ENCODE peak calls at places on chromosomes 2 and 18, in four cellular contexts. H is posterior cingulate gyrus, F is caudate nucleus, V is GM10248. I is an unnamed sample.

GRCh38 chr2:159168707-159169106 is 117.8 kb downstream of the WDSUB1 start:
- DNase-seq in F (no peak), V (no peak), H (no peak), I (no peak)

GRCh38 chr2:174051741-174052638 is 86.8 kb upstream of the SP3 start:
- DNase-seq in F (no peak), V (no peak), H (no peak), I (no peak)

GRCh38 chr18:60188943-60189342 is 183.6 kb downstream of the MC4R start:
- DNase-seq in H (no peak), F (no peak), V (no peak), I (no peak)

GRCh38 chr2:3613524-3613905 is 18.6 kb downstream of the COLEC11 start:
- DNase-seq in F (no peak), V (no peak), H (no peak), I (no peak)

GRCh38 chr2:200306969-200307811 is 697 bp downstream of the SPATS2L start:
- DNase-seq in F (peak; percentile 9), H (peak; percentile 42), V (peak; percentile 63), I (no peak)

GRCh38 chr2:64201086-64201627 is 56.9 kb upstream of the PELI1 start:
- DNase-seq in V (no peak), F (no peak), H (no peak), I (no peak)

GRCh38 chr2:113831156-113831555 is 58.7 kb upstream of the ACTR3 start:
- DNase-seq in H (peak; percentile 12), F (peak; percentile 57), V (no peak), I (no peak)

GRCh38 chr2:189116059-189116458 is 63.5 kb downstream of the COL5A2 start:
- DNase-seq in V (no peak), H (no peak), F (no peak), I (no peak)

GRCh38 chr18:62918361-62918760 is 203.0 kb downstream of the PHLPP1 start:
- DNase-seq in V (no peak), H (no peak), F (no peak), I (no peak)

GRCh38 chr18:75240433-75240832 is 29.8 kb downstream of the TSHZ1 start:
- DNase-seq in V (no peak), F (no peak), H (no peak), I (no peak)

GRCh38 chr2:110773470-110773921 is 41.1 kb downstream of the ACOXL start:
- DNase-seq in H (no peak), V (no peak), F (peak; percentile 41), I (no peak)

GRCh38 chr18:76981388-76981968 is 151.1 kb downstream of the MBP start:
- DNase-seq in H (no peak), F (no peak), V (peak; percentile 55), I (no peak)

GRCh38 chr2:17643031-17643615 is 102.6 kb downstream of the VSNL1 start:
- DNase-seq in F (peak; percentile 56), V (no peak), H (no peak), I (no peak)

GRCh38 chr2:9797681-9798556 is 45.4 kb upstream of the TAF1B start:
- DNase-seq in H (no peak), V (no peak), F (no peak), I (no peak)

GRCh38 chr18:75249672-75250470 is 39.3 kb downstream of the TSHZ1 start:
- DNase-seq in V (no peak), F (no peak), H (no peak), I (no peak)

GRCh38 chr2:102674836-102675235 is 55.5 kb downstream of the SLC9A2 start:
- DNase-seq in F (no peak), V (no peak), H (no peak), I (no peak)

GRCh38 chr18:75638597-75639467 is 211.3 kb upstream of the SMIM21 start:
- DNase-seq in F (peak; percentile 59), H (peak; percentile 42), V (no peak), I (no peak)

GRCh38 chr18:79372461-79372860 is 23.3 kb upstream of the NFATC1 start:
- DNase-seq in V (no peak), F (no peak), H (no peak), I (no peak)

GRCh38 chr2:47165001-47165555 is 10.0 kb upstream of the STPG4 start:
- DNase-seq in H (no peak), V (no peak), F (no peak), I (no peak)

GRCh38 chr2:99863914-99864273 is 278.5 kb downstream of the AFF3 start:
- DNase-seq in V (no peak), F (no peak), H (no peak), I (no peak)

GRCh38 chr2:124978597-124978996 is 953.5 kb downstream of the CNTNAP5 start:
- DNase-seq in F (no peak), V (no peak), H (no peak), I (no peak)

GRCh38 chr2:230418341-230419016 is 2.5 kb downstream of the SP100 start:
- DNase-seq in H (no peak), F (no peak), V (no peak), I (no peak)

GRCh38 chr2:134080759-134081158 is 173.1 kb upstream of the MGAT5 start:
- DNase-seq in V (no peak), H (no peak), F (no peak), I (no peak)

GRCh38 chr2:211836409-211836808 is 702.2 kb downstream of the ERBB4 start:
- DNase-seq in V (no peak), H (no peak), F (no peak), I (no peak)

GRCh38 chr2:221649045-221649444 is 76.9 kb upstream of the EPHA4 start:
- DNase-seq in V (no peak), H (peak; percentile 44), F (peak; percentile 2), I (no peak)

GRCh38 chr2:217899231-217900009 is 103.4 kb downstream of the TNS1 start:
- DNase-seq in H (no peak), V (peak; percentile 75), F (no peak), I (no peak)

GRCh38 chr2:7427293-7428060 is 510.3 kb downstream of the RNF144A start:
- DNase-seq in H (no peak), F (no peak), V (peak; percentile 52), I (peak; percentile 10)

GRCh38 chr18:3494245-3494526 is 44.2 kb downstream of the TGIF1 start:
- DNase-seq in H (no peak), F (no peak), V (no peak), I (no peak)

GRCh38 chr2:133271105-133271504 is 297.2 kb downstream of the NCKAP5 start:
- DNase-seq in V (no peak), H (no peak), F (no peak), I (no peak)

I was measured in effector memory CD4-positive, alpha-beta T cell.